ENCODE peak calls at places on chromosome 20, in five cellular contexts. S, D, B, O and R are unnamed samples.

GRCh38 chr20:17171750-17172149 is 55.1 kb upstream of the PCSK2 start:
- DNase-seq in S (no peak), D (no peak), B (no peak), O (no peak), R (no peak)

GRCh38 chr20:37500311-37500710 is 20.7 kb upstream of the NNAT start:
- DNase-seq in S (no peak), D (no peak), B (no peak), O (no peak), R (no peak)

GRCh38 chr20:49698477-49698876 is 15.2 kb downstream of the B4GALT5 start:
- DNase-seq in S (no peak), D (no peak), B (no peak), O (no peak), R (no peak)

GRCh38 chr20:32984631-32985354 is 19.4 kb downstream of the SUN5 start:
- DNase-seq in S (no peak), D (no peak), B (no peak), O (no peak), R (no peak)

GRCh38 chr20:49132995-49133451 is 55.1 kb downstream of the STAU1 start:
- DNase-seq in S (peak; percentile 33), D (peak; percentile 8), B (no peak), O (peak; percentile 73), R (peak; percentile 86)

GRCh38 chr20:8492182-8492581 is 360.1 kb downstream of the PLCB1 start:
- DNase-seq in S (no peak), D (no peak), B (no peak), O (no peak), R (no peak)

GRCh38 chr20:41004561-41005360 is 23.9 kb upstream of the TOP1 start:
- DNase-seq in S (no peak), D (no peak), B (no peak), O (no peak), R (no peak)

GRCh38 chr20:46220808-46221207 is 87.5 kb downstream of the CDH22 start:
- DNase-seq in S (no peak), D (no peak), B (no peak), O (peak; percentile 41), R (no peak)

GRCh38 chr20:17430515-17430914 is 100.7 kb downstream of the BFSP1 start:
- DNase-seq in S (no peak), D (no peak), B (no peak), O (no peak), R (no peak)